ENCODE peak calls at places on chromosomes 16 and 17, in four cellular contexts. O, K, J and D are unnamed samples.

GRCh38 chr17:83121921-83122820 is 42.8 kb downstream of the METRNL start:
- DNase-seq in O (no peak), K (no peak), J (no peak), D (no peak)

GRCh38 chr16:54434859-54435258 is 148.3 kb upstream of the IRX3 start:
- DNase-seq in O (no peak), K (no peak), J (no peak), D (no peak)

GRCh38 chr17:34760931-34761500 is 181.6 kb downstream of the TMEM132E start:
- DNase-seq in O (no peak), K (no peak), J (no peak), D (no peak)

GRCh38 chr16:87806608-87807546 is 41.1 kb upstream of the KLHDC4 start:
- DNase-seq in O (peak; percentile 78), K (peak; percentile 92), J (peak; percentile 61), D (peak; percentile 40)

GRCh38 chr17:70137451-70138230 is 31.7 kb upstream of the KCNJ2 start:
- DNase-seq in O (peak; percentile 42), K (peak; percentile 95), J (no peak), D (no peak)

GRCh38 chr17:3983945-3984484 is 19.8 kb upstream of the ATP2A3 start:
- DNase-seq in O (no peak), K (peak; percentile 55), J (no peak), D (no peak)

GRCh38 chr17:27995554-27995953 is 46.9 kb upstream of the NLK start:
- DNase-seq in O (no peak), K (no peak), J (no peak), D (no peak)

GRCh38 chr17:35896011-35896587 is 15.9 kb upstream of the CCL5 start:
- DNase-seq in O (no peak), K (no peak), J (no peak), D (no peak)

GRCh38 chr17:2084766-2085647 is 30.1 kb downstream of the HIC1 start:
- DNase-seq in O (no peak), K (peak; percentile 86), J (peak; percentile 41), D (no peak)

GRCh38 chr16:68289621-68290329 is 21.0 kb downstream of the SLC7A6OS start:
- DNase-seq in O (no peak), K (no peak), J (no peak), D (peak; percentile 87)

GRCh38 chr17:34987232-34987631 is 6.9 kb downstream of the LIG3 start:
- DNase-seq in O (no peak), K (no peak), J (no peak), D (no peak)

GRCh38 chr17:49226771-49227435 is 3.7 kb downstream of the PHOSPHO1 start:
- DNase-seq in O (no peak), K (no peak), J (no peak), D (no peak)

GRCh38 chr17:11768981-11769380 is 170.7 kb downstream of the DNAH9 start:
- DNase-seq in O (no peak), K (no peak), J (no peak), D (no peak)

GRCh38 chr17:28888832-28889231 is 8.7 kb downstream of the FLOT2 start:
- DNase-seq in O (no peak), K (no peak), J (no peak), D (no peak)

GRCh38 chr16:30186782-30187555 is 3.6 kb downstream of the CORO1A start:
- DNase-seq in O (peak; percentile 40), K (no peak), J (peak; percentile 41), D (peak; percentile 88)

GRCh38 chr17:4770632-4771031 is 1.1 kb upstream of the TM4SF5 start:
- DNase-seq in O (no peak), K (no peak), J (no peak), D (no peak)

GRCh38 chr17:28554565-28554964 is 2.1 kb upstream of the UNC119 start:
- DNase-seq in O (no peak), K (no peak), J (no peak), D (no peak)

GRCh38 chr16:89925596-89926079 is 2.5 kb downstream of the TUBB3 start:
- DNase-seq in O (no peak), K (no peak), J (no peak), D (no peak)

GRCh38 chr17:34852614-34853013 is 108.6 kb downstream of the CCT6B start:
- DNase-seq in O (no peak), K (no peak), J (no peak), D (peak; percentile 57)

GRCh38 chr16:53625221-53625620 is 78.4 kb downstream of the RPGRIP1L start:
- DNase-seq in O (no peak), K (no peak), J (no peak), D (no peak)

GRCh38 chr17:80585880-80586279 is 41.2 kb downstream of the RPTOR start:
- DNase-seq in O (no peak), K (no peak), J (no peak), D (no peak)

GRCh38 chr16:11534262-11534661 is 52.5 kb downstream of the LITAF start:
- DNase-seq in O (no peak), K (no peak), J (no peak), D (no peak)
- TF ChIP-seq MAZ in O (no peak), K (no peak), J (no peak), D (no peak)

GRCh38 chr17:828761-829160 is 46.6 kb downstream of the MRM3 start:
- DNase-seq in O (no peak), K (no peak), J (no peak), D (no peak)
- TF ChIP-seq MAZ in O (no peak), K (no peak), J (no peak), D (no peak)

GRCh38 chr16:52316241-52316640 is 230.7 kb downstream of the TOX3 start:
- DNase-seq in O (no peak), K (no peak), J (no peak), D (no peak)
- TF ChIP-seq MAZ in O (no peak), K (no peak), J (no peak), D (no peak)

GRCh38 chr17:64455993-64456885 is 7.3 kb downstream of the MILR1 start:
- DNase-seq in O (no peak), K (no peak), J (no peak), D (no peak)

GRCh38 chr17:64459284-64459747 is 10.4 kb downstream of the MILR1 start:
- DNase-seq in O (no peak), K (peak; percentile 75), J (no peak), D (no peak)

GRCh38 chr17:64460955-64461354 is 12.0 kb downstream of the MILR1 start:
- DNase-seq in O (no peak), K (no peak), J (no peak), D (no peak)

GRCh38 chr17:64457156-64457555 is 8.2 kb downstream of the MILR1 start:
- DNase-seq in O (no peak), K (peak; percentile 66), J (no peak), D (no peak)

GRCh38 chr17:64458756-64459155 is 9.8 kb downstream of the MILR1 start:
- DNase-seq in O (no peak), K (no peak), J (no peak), D (no peak)
- TF ChIP-seq MAZ in O (no peak), K (no peak), J (no peak), D (no peak)

GRCh38 chr17:61461967-61462733 is 9.9 kb downstream of the TBX4 start:
- DNase-seq in O (no peak), K (no peak), J (peak; percentile 56), D (peak; percentile 43)
- TF ChIP-seq MAZ in O (no peak), K (no peak), J (no peak), D (no peak)

DNA sequence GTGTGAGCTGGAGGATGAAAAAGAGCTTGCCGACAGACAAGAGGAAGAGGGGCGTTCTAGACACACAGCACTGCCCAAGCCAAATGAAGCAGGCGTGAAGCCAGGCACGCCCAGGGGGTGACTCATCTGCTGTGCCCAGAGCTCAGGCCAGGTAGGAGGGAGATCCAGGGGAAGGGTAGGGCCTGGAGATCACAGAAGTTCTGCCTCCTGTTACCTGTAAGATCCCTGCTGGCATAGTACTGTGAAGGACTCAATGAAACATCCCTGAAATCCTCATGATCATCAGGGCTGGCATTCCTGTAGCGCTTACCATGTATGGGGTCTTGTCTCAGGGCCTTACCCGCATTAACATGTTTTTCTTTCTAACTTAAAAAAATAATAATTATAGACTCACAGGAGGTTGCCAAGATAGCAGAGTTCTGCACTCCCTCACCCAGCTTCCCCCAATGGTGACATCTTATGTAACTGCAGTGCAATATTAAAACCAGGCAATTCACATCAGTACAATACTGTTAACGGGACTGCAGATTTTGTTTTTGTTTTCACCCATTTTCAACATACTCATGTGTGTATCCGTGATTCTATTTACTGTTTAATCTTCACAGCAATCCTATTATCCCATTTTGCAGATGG is 158.5 kb downstream of the XYLT1 start:
- DNase-seq in O (no peak), K (no peak), J (no peak), D (no peak)
- TF ChIP-seq MAZ in O (no peak), K (no peak), J (no peak), D (no peak)

GRCh38 chr16:17512636-17513220 is 42.0 kb upstream of the XYLT1 start:
- DNase-seq in O (no peak), K (peak; percentile 74), J (no peak), D (no peak)

GRCh38 chr16:17509194-17509593 is 38.4 kb upstream of the XYLT1 start:
- DNase-seq in O (no peak), K (no peak), J (no peak), D (no peak)

GRCh38 chr16:17510532-17510931 is 39.8 kb upstream of the XYLT1 start:
- DNase-seq in O (no peak), K (peak; percentile 35), J (no peak), D (no peak)

GRCh38 chr16:17508303-17508702 is 37.5 kb upstream of the XYLT1 start:
- DNase-seq in O (no peak), K (no peak), J (no peak), D (no peak)

GRCh38 chr16:17511340-17511739 is 40.6 kb upstream of the XYLT1 start:
- DNase-seq in O (no peak), K (peak; percentile 81), J (no peak), D (no peak)
- TF ChIP-seq MAZ in O (no peak), K (no peak), J (no peak), D (no peak)

DNA sequence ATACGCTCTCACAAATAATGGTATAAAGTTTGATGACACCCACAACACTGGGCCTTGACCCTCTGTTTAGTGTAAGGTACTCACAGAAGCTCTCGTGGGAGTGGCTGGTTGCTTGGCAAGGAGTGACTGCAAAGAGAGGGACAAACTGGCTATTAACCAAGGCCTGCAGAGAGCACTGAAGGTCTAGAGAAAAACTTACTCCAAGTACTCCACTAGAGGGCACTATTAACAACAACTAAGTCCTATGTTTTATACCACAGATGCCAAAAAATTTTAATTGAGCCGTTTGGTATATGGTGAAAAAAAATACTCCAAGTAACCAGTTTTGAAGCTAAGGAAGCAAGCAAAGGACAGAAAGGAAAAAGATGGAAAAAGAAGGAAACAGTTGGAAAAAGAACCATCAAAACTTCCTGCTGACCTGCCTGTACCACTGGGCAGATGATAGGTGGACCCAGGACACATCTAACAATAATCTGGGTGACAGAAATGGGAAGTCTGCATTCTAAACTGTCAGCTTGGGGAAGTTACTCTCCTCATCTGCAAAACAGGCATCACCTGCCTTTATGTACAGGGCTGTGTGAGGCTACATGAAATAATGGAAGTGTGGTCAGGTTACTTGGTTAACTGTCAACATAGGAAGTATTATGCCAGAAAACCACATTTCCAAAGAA is 23.2 kb downstream of the DYNC1LI2 start:
- DNase-seq in O (peak; percentile 61), K (peak; percentile 67), J (peak; percentile 60), D (peak; percentile 58)
- TF ChIP-seq MAZ in O (no peak), K (no peak), J (no peak), D (no peak)

GRCh38 chr16:2692251-2692947 is 10.1 kb downstream of the KCTD5 start:
- DNase-seq in O (no peak), K (peak; percentile 6), J (no peak), D (no peak)
- TF ChIP-seq MAZ in O (no peak), K (no peak), J (no peak), D (no peak)

GRCh38 chr17:76725580-76726230 is 701 bp downstream of the JMJD6 start:
- DNase-seq in O (peak; percentile 71), K (peak; percentile 40), J (peak; percentile 43), D (peak; percentile 73)
- TF ChIP-seq MAZ in O (no peak), K (no peak), J (no peak), D (no peak)